ENCODE peak calls at places on chromosomes 16 and 17, in four cellular contexts. One of them, this sample, is unnamed.
A peak's percentile ranks its signal among the peaks of the same experiment; 100 is the strongest.

GRCh38 chr16:85894266-85894665 is 4.7 kb upstream of the IRF8 start:
- DNase-seq in H1: no peak
- DNase-seq in GM12878: no peak
- DNase-seq in K562: no peak
- DNase-seq in this sample: peak; percentile 38

GRCh38 chr16:80751167-80751566 is 53.2 kb downstream of the CDYL2 start:
- DNase-seq in H1: no peak
- DNase-seq in GM12878: no peak
- DNase-seq in K562: no peak
- DNase-seq in this sample: no peak

GRCh38 chr16:12551946-12552345 is 251.7 kb downstream of the CPPED1 start:
- DNase-seq in H1: no peak
- DNase-seq in GM12878: no peak
- DNase-seq in K562: no peak
- DNase-seq in this sample: no peak

GRCh38 chr16:57559075-57559790 is 16.8 kb downstream of the ADGRG5 start:
- DNase-seq in H1: peak; percentile 16
- DNase-seq in GM12878: no peak
- DNase-seq in K562: no peak
- DNase-seq in this sample: no peak

GRCh38 chr17:75428775-75429469 is 23.4 kb upstream of the GRB2 start:
- DNase-seq in H1: no peak
- DNase-seq in GM12878: no peak
- DNase-seq in K562: no peak
- DNase-seq in this sample: no peak

GRCh38 chr16:27480761-27481160 is 69.0 kb downstream of the GTF3C1 start:
- DNase-seq in H1: no peak
- DNase-seq in GM12878: no peak
- DNase-seq in K562: no peak
- DNase-seq in this sample: no peak

GRCh38 chr17:27247071-27247957 is 46.6 kb upstream of the WSB1 start:
- DNase-seq in H1: no peak
- DNase-seq in GM12878: no peak
- DNase-seq in K562: no peak
- DNase-seq in this sample: no peak

GRCh38 chr17:32546031-32546444 is 59.2 kb downstream of the CDK5R1 start:
- DNase-seq in H1: peak; percentile 58
- DNase-seq in GM12878: no peak
- DNase-seq in K562: no peak
- DNase-seq in this sample: no peak

GRCh38 chr16:10738231-10739077 is 5.2 kb upstream of the NUBP1 start:
- DNase-seq in H1: no peak
- DNase-seq in GM12878: peak; percentile 82
- DNase-seq in K562: peak; percentile 62
- DNase-seq in this sample: peak; percentile 79

GRCh38 chr16:77220427-77220826 is 21.2 kb downstream of the SYCE1L start:
- DNase-seq in H1: no peak
- DNase-seq in GM12878: peak; percentile 25
- DNase-seq in K562: no peak
- DNase-seq in this sample: no peak

GRCh38 chr16:24504467-24505345 is 34.7 kb upstream of the RBBP6 start:
- DNase-seq in H1: peak; percentile 72
- DNase-seq in GM12878: peak; percentile 17
- DNase-seq in K562: peak; percentile 70
- DNase-seq in this sample: peak; percentile 74

GRCh38 chr16:88379694-88380040 is 3.1 kb upstream of the ZNF469 start:
- DNase-seq in H1: no peak
- DNase-seq in GM12878: no peak
- DNase-seq in K562: no peak
- DNase-seq in this sample: no peak

GRCh38 chr17:77453613-77454559 is 313.1 kb downstream of the SEC14L1 start:
- DNase-seq in H1: no peak
- DNase-seq in GM12878: no peak
- DNase-seq in K562: peak; percentile 57
- DNase-seq in this sample: no peak

GRCh38 chr17:3915642-3916012 is 638 bp downstream of the P2RX1 start:
- DNase-seq in H1: no peak
- DNase-seq in GM12878: no peak
- DNase-seq in K562: no peak
- DNase-seq in this sample: no peak

GRCh38 chr17:63545302-63545928 is 4.9 kb upstream of the DCAF7 start:
- DNase-seq in H1: no peak
- DNase-seq in GM12878: no peak
- DNase-seq in K562: no peak
- DNase-seq in this sample: no peak

GRCh38 chr17:55420067-55420775 is 1.4 kb downstream of the MMD start:
- DNase-seq in H1: no peak
- DNase-seq in GM12878: no peak
- DNase-seq in K562: no peak
- DNase-seq in this sample: no peak

GRCh38 chr17:17151055-17151454 is 55.1 kb downstream of the PLD6 start:
- DNase-seq in H1: no peak
- DNase-seq in GM12878: no peak
- DNase-seq in K562: no peak
- DNase-seq in this sample: no peak

GRCh38 chr16:74868035-74868434 is 93.4 kb upstream of the FA2H start:
- DNase-seq in H1: no peak
- DNase-seq in GM12878: no peak
- DNase-seq in K562: no peak
- DNase-seq in this sample: no peak

GRCh38 chr17:74919440-74920305 is 3.4 kb downstream of the USH1G start:
- DNase-seq in H1: peak; percentile 59
- DNase-seq in GM12878: no peak
- DNase-seq in K562: no peak
- DNase-seq in this sample: no peak

GRCh38 chr17:42279776-42280630 is 3.8 kb upstream of the STAT5B start:
- DNase-seq in H1: no peak
- DNase-seq in GM12878: no peak
- DNase-seq in K562: no peak
- DNase-seq in this sample: no peak

GRCh38 chr17:44688675-44689491 is 693 bp downstream of the CCDC43 start:
- DNase-seq in H1: no peak
- DNase-seq in GM12878: no peak
- DNase-seq in K562: no peak
- DNase-seq in this sample: no peak

GRCh38 chr17:49989518-49989880 is 5.5 kb downstream of the DLX3 start:
- DNase-seq in H1: peak; percentile 43
- DNase-seq in GM12878: no peak
- DNase-seq in K562: no peak
- DNase-seq in this sample: no peak
- TF ChIP-seq EGR1 in H1: no peak
- TF ChIP-seq EGR1 in GM12878: no peak
- TF ChIP-seq EGR1 in K562: no peak
- TF ChIP-seq EGR1 in this sample: no peak

DNA sequence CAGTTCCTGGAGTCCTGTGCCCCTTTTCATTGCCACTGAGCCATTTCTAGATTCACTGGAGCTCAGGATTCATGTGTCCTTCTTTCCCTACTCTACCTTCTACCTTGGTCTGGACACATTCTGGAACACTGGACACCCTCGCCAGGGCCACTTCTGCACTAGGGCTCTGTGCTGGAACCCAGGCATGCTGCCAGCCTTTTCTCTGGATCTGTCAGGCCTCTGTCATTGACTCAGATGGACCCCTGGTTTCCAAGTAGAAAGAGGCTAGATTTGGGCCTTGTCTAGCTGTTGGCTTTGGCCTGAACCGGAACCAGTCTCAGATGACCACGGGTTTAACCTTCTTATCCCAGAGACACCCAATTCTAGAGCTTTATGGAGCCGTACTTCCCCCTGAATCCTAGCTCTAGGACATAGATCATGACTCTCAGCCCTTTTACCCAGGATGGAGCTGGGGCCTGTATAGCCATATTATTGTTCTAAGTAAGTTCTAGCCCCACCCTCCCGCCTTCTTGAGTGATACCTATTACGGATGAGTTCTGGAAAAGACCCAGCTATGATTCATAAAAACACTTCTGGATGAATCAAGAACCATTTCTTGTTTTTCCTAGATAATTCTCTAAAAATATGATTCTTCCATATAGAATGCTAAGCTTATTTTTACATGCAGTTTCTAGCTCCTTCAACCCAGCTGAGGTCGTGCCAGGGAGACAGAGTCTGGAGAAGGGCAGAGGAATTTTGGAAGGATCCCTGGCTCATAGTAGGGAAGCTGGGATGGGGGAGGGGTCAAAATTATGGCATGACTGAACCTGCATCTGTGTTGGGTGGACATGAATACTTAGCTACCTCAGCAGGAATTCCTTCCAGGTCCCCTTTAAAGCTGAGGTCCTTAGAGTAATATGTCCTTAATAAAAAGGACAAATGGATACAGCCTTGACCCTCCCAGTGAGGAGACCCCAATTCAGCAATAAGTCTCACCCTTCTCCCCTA is 1.1 kb upstream of the CHRNB1 start:
- DNase-seq in H1: no peak
- DNase-seq in GM12878: no peak
- DNase-seq in K562: no peak
- DNase-seq in this sample: no peak
- TF ChIP-seq EGR1 in H1: no peak
- TF ChIP-seq EGR1 in GM12878: no peak
- TF ChIP-seq EGR1 in K562: no peak
- TF ChIP-seq EGR1 in this sample: no peak

GRCh38 chr17:1485748-1486376 is 6.6 kb downstream of the MYO1C start:
- DNase-seq in H1: peak; percentile 65
- DNase-seq in GM12878: no peak
- DNase-seq in K562: peak; percentile 67
- DNase-seq in this sample: no peak

GRCh38 chr17:1485311-1485747 is 7.2 kb downstream of the MYO1C start:
- DNase-seq in H1: no peak
- DNase-seq in GM12878: no peak
- DNase-seq in K562: peak; percentile 37
- DNase-seq in this sample: no peak

GRCh38 chr17:1482686-1483445 is 9.6 kb downstream of the MYO1C start:
- DNase-seq in H1: no peak
- DNase-seq in GM12878: no peak
- DNase-seq in K562: no peak
- DNase-seq in this sample: no peak

GRCh38 chr17:1484060-1484535 is 8.4 kb downstream of the MYO1C start:
- DNase-seq in H1: no peak
- DNase-seq in GM12878: no peak
- DNase-seq in K562: no peak
- DNase-seq in this sample: no peak

GRCh38 chr17:1484586-1485310 is 7.7 kb downstream of the MYO1C start:
- DNase-seq in H1: peak; percentile 85
- DNase-seq in GM12878: peak; percentile 43
- DNase-seq in K562: peak; percentile 71
- DNase-seq in this sample: peak; percentile 65
- TF ChIP-seq EGR1 in H1: no peak
- TF ChIP-seq EGR1 in GM12878: peak; percentile 100
- TF ChIP-seq EGR1 in K562: peak; percentile 93
- TF ChIP-seq EGR1 in this sample: peak; percentile 79

GRCh38 chr17:70181866-70182265 is 12.5 kb downstream of the KCNJ2 start:
- DNase-seq in H1: no peak
- DNase-seq in GM12878: no peak
- DNase-seq in K562: no peak
- DNase-seq in this sample: no peak

GRCh38 chr17:70183508-70183907 is 14.2 kb downstream of the KCNJ2 start:
- DNase-seq in H1: no peak
- DNase-seq in GM12878: no peak
- DNase-seq in K562: no peak
- DNase-seq in this sample: no peak

GRCh38 chr17:70184207-70184606 is 14.9 kb downstream of the KCNJ2 start:
- DNase-seq in H1: no peak
- DNase-seq in GM12878: no peak
- DNase-seq in K562: no peak
- DNase-seq in this sample: no peak

GRCh38 chr17:70184770-70185169 is 15.4 kb downstream of the KCNJ2 start:
- DNase-seq in H1: no peak
- DNase-seq in GM12878: no peak
- DNase-seq in K562: no peak
- DNase-seq in this sample: no peak

GRCh38 chr17:70181376-70181775 is 12.0 kb downstream of the KCNJ2 start:
- DNase-seq in H1: no peak
- DNase-seq in GM12878: no peak
- DNase-seq in K562: no peak
- DNase-seq in this sample: no peak
- TF ChIP-seq EGR1 in H1: no peak
- TF ChIP-seq EGR1 in GM12878: no peak
- TF ChIP-seq EGR1 in K562: no peak
- TF ChIP-seq EGR1 in this sample: no peak

GRCh38 chr17:40355123-40355803 is 9.3 kb downstream of the GJD3 start:
- DNase-seq in H1: peak; percentile 100
- DNase-seq in GM12878: no peak
- DNase-seq in K562: peak; percentile 86
- DNase-seq in this sample: no peak
- TF ChIP-seq EGR1 in H1: no peak
- TF ChIP-seq EGR1 in GM12878: no peak
- TF ChIP-seq EGR1 in K562: peak; percentile 16
- TF ChIP-seq EGR1 in this sample: no peak

DNA sequence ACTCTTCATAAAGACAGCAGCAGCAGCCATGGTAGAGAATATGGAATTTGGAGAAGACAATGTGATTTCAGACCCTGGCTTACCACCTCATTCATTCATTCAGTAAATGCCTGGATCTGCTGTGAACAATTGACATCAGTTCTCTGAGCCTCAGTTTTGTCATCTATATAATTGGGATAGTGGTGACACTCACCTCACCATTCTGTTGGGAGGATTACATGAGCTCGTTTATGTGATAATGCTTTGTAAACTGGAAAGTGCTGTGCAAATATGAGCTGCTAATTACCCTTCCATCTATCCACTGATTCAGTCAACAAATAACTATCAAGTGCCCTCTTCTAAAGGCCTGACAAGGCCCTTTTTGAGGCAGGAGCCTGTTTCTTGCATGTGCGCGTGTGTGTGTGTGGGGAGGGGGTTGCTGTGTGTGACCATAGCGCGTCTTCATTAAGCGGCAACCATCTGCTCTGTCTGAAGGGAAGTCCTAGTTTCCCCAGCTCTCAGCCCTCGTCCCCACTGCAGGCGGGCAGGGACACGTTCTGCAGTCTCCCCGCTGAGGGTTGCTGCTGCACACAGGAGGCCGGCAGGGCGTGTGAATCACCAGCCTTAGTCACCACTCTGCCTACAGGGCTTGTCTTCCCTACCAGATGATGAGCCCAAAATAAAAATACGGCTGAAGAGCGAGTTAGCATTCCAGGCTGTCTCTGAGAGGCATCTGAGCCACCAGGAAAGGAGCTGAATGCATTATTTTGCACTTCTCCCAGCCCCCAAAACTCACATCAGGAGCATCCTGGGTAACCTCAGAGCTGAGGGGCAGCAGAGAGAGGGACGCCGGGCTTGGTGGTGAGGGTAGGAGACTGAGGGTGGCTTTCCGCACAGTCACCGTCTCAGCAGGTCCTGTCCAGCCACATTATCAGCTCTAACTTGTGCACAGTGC is 19.9 kb downstream of the ARL4D start:
- DNase-seq in H1: no peak
- DNase-seq in GM12878: no peak
- DNase-seq in K562: no peak
- DNase-seq in this sample: peak; percentile 55
- TF ChIP-seq EGR1 in H1: no peak
- TF ChIP-seq EGR1 in GM12878: no peak
- TF ChIP-seq EGR1 in K562: no peak
- TF ChIP-seq EGR1 in this sample: no peak

DNA sequence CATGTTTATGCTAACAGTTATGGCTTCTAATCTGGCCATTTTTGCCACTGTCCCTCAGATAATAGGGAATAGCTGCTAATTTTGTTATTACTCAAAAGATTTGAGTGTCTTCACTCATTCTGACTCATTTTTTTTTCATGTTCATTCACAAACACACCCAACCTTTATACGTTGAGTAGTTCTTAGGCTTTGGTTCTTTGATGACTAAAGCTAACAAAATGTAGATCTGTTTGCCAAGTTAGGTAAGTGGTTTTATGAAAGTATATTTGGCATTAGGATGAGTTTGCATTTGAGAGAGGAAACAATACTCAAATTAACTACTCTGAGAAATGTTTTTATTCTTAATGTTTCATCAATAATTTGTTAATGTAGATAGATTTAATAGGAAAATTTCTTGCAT is 3.7 kb downstream of the MAP2K4 start:
- DNase-seq in H1: no peak
- DNase-seq in GM12878: no peak
- DNase-seq in K562: no peak
- DNase-seq in this sample: peak; percentile 68
- TF ChIP-seq EGR1 in H1: no peak
- TF ChIP-seq EGR1 in GM12878: no peak
- TF ChIP-seq EGR1 in K562: no peak
- TF ChIP-seq EGR1 in this sample: no peak

This sample was measured in HCT116.